ENCODE peak calls at places on chromosome 9, in eight cellular contexts. K is NCI-H524, J is endothelial cell, Q is hepatic stellate cell, X is progenitor cell of endocrine pancreas, B is cardiac septum, P is fibroblast of the aortic adventitia, Y is M059J. M is an unnamed sample.

GRCh38 chr9:100927778-100928177 is 100.7 kb upstream of the PLPPR1 start:
- DNase-seq in K (no peak), J (no peak), Q (no peak), X (no peak), B (no peak), P (no peak), Y (no peak), M (no peak)

GRCh38 chr9:74573792-74574191 is 76.7 kb downstream of the RORB start:
- DNase-seq in K (no peak), J (no peak), Q (no peak), X (no peak), B (no peak), P (no peak), Y (peak; percentile 2), M (no peak)

GRCh38 chr9:136782452-136782851 is 8.7 kb upstream of the TMEM141 start:
- DNase-seq in K (no peak), J (no peak), Q (no peak), X (no peak), B (no peak), P (no peak), Y (no peak), M (no peak)

GRCh38 chr9:93807166-93808013 is 147.8 kb downstream of the BARX1 start:
- DNase-seq in K (peak; percentile 95), J (no peak), Q (no peak), X (no peak), B (no peak), P (no peak), Y (no peak), M (no peak)

GRCh38 chr9:29966247-29966646 is 2393.0 kb upstream of the C9orf72 start:
- DNase-seq in K (no peak), J (no peak), Q (peak; percentile 2), X (no peak), B (no peak), P (no peak), Y (peak; percentile 65), M (no peak)

GRCh38 chr9:32486839-32487562 is 39.0 kb downstream of the RIGI start:
- DNase-seq in K (no peak), J (no peak), Q (peak; percentile 41), X (no peak), B (no peak), P (peak; percentile 30), Y (no peak), M (no peak)

GRCh38 chr9:117907420-117907819 is 203.2 kb downstream of the TLR4 start:
- DNase-seq in K (peak; percentile 7), J (no peak), Q (no peak), X (no peak), B (no peak), P (no peak), Y (no peak), M (no peak)

GRCh38 chr9:18427691-18428090 is 46.3 kb upstream of the ADAMTSL1 start:
- DNase-seq in K (no peak), J (no peak), Q (no peak), X (no peak), B (no peak), P (no peak), Y (no peak), M (no peak)

GRCh38 chr9:76077537-76077936 is 187.1 kb downstream of the PCSK5 start:
- DNase-seq in K (no peak), J (no peak), Q (no peak), X (no peak), B (no peak), P (no peak), Y (no peak), M (no peak)

GRCh38 chr9:135531096-135531495 is 9.9 kb downstream of the LCN1 start:
- DNase-seq in K (no peak), J (no peak), Q (no peak), X (no peak), B (no peak), P (no peak), Y (no peak), M (no peak)

GRCh38 chr9:13520069-13520468 is 240.6 kb upstream of the MPDZ start:
- DNase-seq in K (no peak), J (no peak), Q (no peak), X (no peak), B (no peak), P (peak; percentile 96), Y (no peak), M (no peak)

GRCh38 chr9:70421272-70422180 is 7.1 kb upstream of the KLF9 start:
- DNase-seq in K (no peak), J (no peak), Q (no peak), X (no peak), B (no peak), P (peak; percentile 58), Y (peak; percentile 58), M (peak; percentile 81)

GRCh38 chr9:123394291-123395235 is 38.6 kb downstream of the CRB2 start:
- DNase-seq in K (no peak), J (no peak), Q (no peak), X (no peak), B (no peak), P (no peak), Y (no peak), M (no peak)

GRCh38 chr9:12863624-12864023 is 88.8 kb downstream of the LURAP1L start:
- DNase-seq in K (no peak), J (no peak), Q (no peak), X (no peak), B (no peak), P (peak; percentile 7), Y (no peak), M (no peak)

GRCh38 chr9:36297798-36298197 is 39.5 kb upstream of the GNE start:
- DNase-seq in K (no peak), J (no peak), Q (no peak), X (no peak), B (no peak), P (no peak), Y (no peak), M (no peak)

GRCh38 chr9:113569472-113570060 is 106.0 kb downstream of the RGS3 start:
- DNase-seq in K (no peak), J (no peak), Q (no peak), X (no peak), B (no peak), P (no peak), Y (no peak), M (no peak)